ENCODE peak calls at places on chromosomes 7 and 10, in seven cellular contexts. U is fibroblast of mammary gland, K is fibroblast of lung, C is choroid plexus epithelial cell, P is Peyer's patch, Y is tibial artery, X is natural killer cell. I is an unnamed sample.

GRCh38 chr10:121774813-121775212 is 153.0 kb downstream of the ATE1 start:
- DNase-seq in Y (no peak), C (peak), P (no peak), X (no peak), U (peak), K (peak), I (no peak)

GRCh38 chr7:140876519-140877248 is 48.0 kb downstream of the BRAF start:
- DNase-seq in X (no peak), Y (no peak), C (peak), K (peak), P (no peak), U (peak), I (no peak)

GRCh38 chr10:42952358-42952757 is 124.5 kb upstream of the RET start:
- DNase-seq in C (no peak), K (no peak), X (no peak), P (peak), Y (peak), U (no peak), I (peak)

GRCh38 chr7:105178928-105179541 is 165.0 kb downstream of the KMT2E start:
- DNase-seq in C (peak), K (no peak), Y (no peak), X (no peak), U (no peak), P (no peak), I (no peak)

GRCh38 chr7:11466517-11467105 is 365.4 kb downstream of the THSD7A start:
- DNase-seq in C (peak), P (no peak), U (no peak), X (no peak), K (no peak), Y (no peak), I (no peak)

GRCh38 chr7:152737833-152738232 is 21.7 kb upstream of the ACTR3B start:
- DNase-seq in U (no peak), K (no peak), C (no peak), P (no peak), X (no peak), Y (no peak), I (no peak)

GRCh38 chr10:110868981-110869380 is 2.7 kb upstream of the PDCD4 start:
- DNase-seq in P (peak), K (no peak), U (no peak), X (no peak), C (no peak), Y (no peak), I (no peak)

GRCh38 chr7:71184609-71185008 is 52.7 kb downstream of the GALNT17 start:
- DNase-seq in K (no peak), X (no peak), U (no peak), Y (no peak), C (no peak), P (no peak), I (no peak)

GRCh38 chr10:15813415-15813814 is 46.9 kb downstream of the MINDY3 start:
- DNase-seq in Y (no peak), P (no peak), X (no peak), U (peak), C (peak), K (peak), I (no peak)

GRCh38 chr7:22867589-22867988 is 44.9 kb upstream of the TOMM7 start:
- DNase-seq in Y (no peak), C (no peak), U (no peak), X (no peak), P (no peak), K (no peak), I (no peak)

GRCh38 chr10:95395947-95396449 is 105.2 kb upstream of the PDLIM1 start:
- DNase-seq in U (no peak), X (no peak), C (no peak), P (no peak), K (no peak), Y (no peak), I (no peak)

GRCh38 chr10:116263870-116264269 is 9.1 kb downstream of the GFRA1 start:
- DNase-seq in K (no peak), U (no peak), Y (no peak), C (no peak), P (no peak), X (no peak), I (no peak)
- TF ChIP-seq CTCF in K (no peak), U (no peak), Y (no peak), C (no peak), P (no peak), X (no peak), I (no peak)

DNA sequence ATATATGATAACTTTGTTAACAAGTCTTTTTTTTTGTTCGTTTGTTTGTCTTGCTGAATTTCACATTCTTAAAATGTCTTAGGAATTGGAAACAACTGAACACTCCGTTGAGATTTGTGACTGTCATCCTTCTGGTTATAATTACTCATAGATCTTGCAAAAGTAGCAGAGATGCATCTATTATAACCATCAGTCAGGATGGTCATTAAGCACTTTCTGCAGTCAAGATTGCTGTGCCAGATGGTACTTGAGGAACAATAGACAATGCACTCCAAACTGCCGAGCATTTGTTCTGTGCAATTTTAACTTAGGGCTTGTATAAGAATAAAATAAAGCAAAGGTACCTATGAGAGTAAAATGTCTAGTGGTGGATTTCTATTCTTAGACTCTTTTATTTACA is 710.1 kb upstream of the KCND2 start:
- DNase-seq in K (no peak), P (no peak), Y (no peak), U (no peak), X (no peak), C (no peak), I (no peak)
- TF ChIP-seq CTCF in K (no peak), P (no peak), Y (no peak), U (no peak), X (no peak), C (no peak), I (no peak)

DNA sequence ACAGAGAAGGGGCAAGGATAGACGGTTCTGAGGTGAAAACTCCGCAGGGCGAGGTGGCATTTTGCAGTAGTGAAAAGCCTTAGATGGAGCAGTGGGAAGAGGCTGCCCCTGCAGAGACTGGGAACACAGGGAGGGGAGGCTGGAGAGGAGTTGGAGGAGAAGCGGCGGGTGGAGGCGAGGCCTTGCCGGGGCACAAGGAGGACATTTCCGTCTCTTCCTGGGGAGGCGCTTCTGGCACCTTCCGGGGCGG is 42.6 kb downstream of the LDB3 start:
- DNase-seq in P (no peak), Y (no peak), K (no peak), U (no peak), C (no peak), X (no peak), I (no peak)
- TF ChIP-seq CTCF in P (no peak), Y (no peak), K (peak), U (no peak), C (no peak), X (no peak), I (no peak)

GRCh38 chr10:124389613-124390361 is 28.9 kb downstream of the OAT start:
- DNase-seq in K (no peak), X (no peak), C (no peak), U (no peak), P (peak), Y (no peak), I (no peak)

GRCh38 chr10:124386186-124387077 is 32.3 kb downstream of the OAT start:
- DNase-seq in U (no peak), X (no peak), K (no peak), Y (peak), P (no peak), C (no peak), I (no peak)

GRCh38 chr10:124388823-124389612 is 29.7 kb downstream of the OAT start:
- DNase-seq in Y (peak), C (peak), K (peak), P (peak), X (peak), U (peak), I (peak)

GRCh38 chr10:124387078-124387874 is 31.4 kb downstream of the OAT start:
- DNase-seq in K (no peak), P (no peak), U (no peak), X (no peak), C (no peak), Y (peak), I (no peak)

DNA sequence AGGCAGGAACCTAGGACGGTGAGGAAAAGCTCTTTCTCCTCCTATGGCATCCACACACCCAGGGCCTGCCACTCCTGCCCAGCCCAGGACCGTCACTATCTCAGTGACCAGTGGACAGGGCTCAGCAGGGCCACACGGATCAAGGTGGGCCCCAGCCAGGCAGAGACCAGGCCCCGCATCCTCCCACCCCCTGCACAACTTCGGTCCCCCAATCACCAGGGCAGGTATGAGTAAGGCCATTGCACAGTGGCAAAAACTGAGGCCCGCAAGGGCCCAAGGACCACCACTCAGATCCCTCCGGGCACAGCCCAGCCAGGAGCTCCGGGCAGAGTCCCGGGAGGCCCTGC is 30.3 kb downstream of the OAT start:
- DNase-seq in Y (peak), K (no peak), U (no peak), X (no peak), C (no peak), P (no peak), I (no peak)
- TF ChIP-seq CTCF in Y (no peak), K (no peak), U (no peak), X (no peak), C (no peak), P (no peak), I (no peak)

GRCh38 chr10:30586828-30587227 is 42.7 kb downstream of the LYZL2 start:
- DNase-seq in U (no peak), K (no peak), C (no peak), X (no peak), Y (no peak), P (no peak), I (no peak)

GRCh38 chr10:30589441-30589840 is 40.1 kb downstream of the LYZL2 start:
- DNase-seq in Y (no peak), C (no peak), U (no peak), X (no peak), K (no peak), P (no peak), I (no peak)

GRCh38 chr10:30594077-30594476 is 35.5 kb downstream of the LYZL2 start:
- DNase-seq in U (no peak), C (no peak), K (no peak), Y (no peak), X (no peak), P (no peak), I (no peak)

GRCh38 chr10:30587522-30588031 is 42.0 kb downstream of the LYZL2 start:
- DNase-seq in C (no peak), X (no peak), U (no peak), K (no peak), Y (no peak), P (peak), I (peak)

GRCh38 chr10:30591249-30591670 is 38.3 kb downstream of the LYZL2 start:
- DNase-seq in K (peak), C (peak), X (peak), U (peak), Y (no peak), P (peak), I (no peak)
- TF ChIP-seq CTCF in K (peak), C (peak), X (peak), U (peak), Y (peak), P (peak), I (peak)

GRCh38 chr7:837001-837400 is 4.7 kb downstream of the SUN1 start:
- DNase-seq in U (no peak), K (no peak), C (no peak), X (no peak), Y (peak), P (no peak), I (no peak)

GRCh38 chr7:835491-836401 is 3.5 kb downstream of the SUN1 start:
- DNase-seq in C (no peak), Y (no peak), X (no peak), P (no peak), U (peak), K (no peak), I (no peak)

GRCh38 chr7:834277-834676 is 2.0 kb downstream of the SUN1 start:
- DNase-seq in K (no peak), X (no peak), P (no peak), Y (no peak), C (no peak), U (no peak), I (no peak)

GRCh38 chr7:835021-835420 is 2.7 kb downstream of the SUN1 start:
- DNase-seq in X (no peak), U (no peak), Y (no peak), C (no peak), P (no peak), K (no peak), I (no peak)

DNA sequence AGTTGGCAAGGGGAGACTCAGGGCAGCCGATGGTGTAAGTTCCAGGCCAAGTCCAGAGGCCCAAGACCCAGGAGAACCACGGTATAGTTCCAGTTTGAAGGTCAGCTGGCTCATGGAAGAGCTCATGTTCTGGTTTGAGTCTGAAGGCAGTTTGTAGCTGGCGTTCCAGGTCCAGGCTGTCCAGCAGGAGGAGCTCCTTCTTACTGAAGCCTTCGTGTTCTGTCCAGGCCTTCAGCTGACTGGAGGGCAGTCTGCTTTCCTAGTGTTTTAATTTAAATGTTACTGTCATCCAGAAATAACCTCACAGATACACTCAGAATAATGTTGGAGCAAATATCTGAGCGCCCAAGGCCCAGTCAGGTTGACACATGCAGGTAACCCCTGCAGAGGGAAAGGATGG is 4.2 kb downstream of the SUN1 start:
- DNase-seq in U (peak), X (no peak), Y (peak), C (peak), P (no peak), K (peak), I (no peak)
- TF ChIP-seq CTCF in U (peak), X (no peak), Y (peak), C (peak), P (peak), K (peak), I (no peak)

I was measured in activated B cell treated with CpG ODN at 0.5 μM for 24 hours.